ENCODE peak calls at places on chromosomes 6 and 20, in five cellular contexts. N, W, R, H and C are unnamed samples.

GRCh38 chr6:159606786-159607185 is 86.3 kb downstream of the SOD2 start:
- DNase-seq in N (no peak), W (no peak), R (no peak), H (no peak), C (no peak)

GRCh38 chr6:166235666-166236292 is 68.1 kb upstream of the TBXT start:
- DNase-seq in N (no peak), W (no peak), R (peak; percentile 4), H (no peak), C (no peak)

GRCh38 chr20:53582574-53583351 is 10.9 kb downstream of the ZNF217 start:
- DNase-seq in N (no peak), W (no peak), R (no peak), H (no peak), C (no peak)

GRCh38 chr6:2891768-2892170 is 11.3 kb downstream of the SERPINB9 start:
- DNase-seq in N (no peak), W (no peak), R (peak; percentile 57), H (peak; percentile 67), C (peak; percentile 37)

GRCh38 chr6:161439093-161439492 is 165.2 kb upstream of the AGPAT4 start:
- DNase-seq in N (peak; percentile 71), W (peak; percentile 48), R (no peak), H (no peak), C (no peak)

GRCh38 chr6:16162003-16162402 is 33.1 kb downstream of the MYLIP start:
- DNase-seq in N (no peak), W (no peak), R (no peak), H (no peak), C (no peak)

GRCh38 chr6:16800942-16801341 is 39.7 kb upstream of the ATXN1 start:
- DNase-seq in N (peak; percentile 44), W (no peak), R (no peak), H (no peak), C (no peak)

GRCh38 chr6:138403324-138403800 is 661 bp upstream of the HEBP2 start:
- DNase-seq in N (peak; percentile 72), W (peak; percentile 61), R (peak; percentile 60), H (peak; percentile 51), C (peak; percentile 32)

GRCh38 chr6:19873031-19873430 is 35.9 kb downstream of the ID4 start:
- DNase-seq in N (no peak), W (no peak), R (no peak), H (no peak), C (no peak)
- TF ChIP-seq CTCF in N (no peak), W (no peak), R (no peak), H (peak; percentile 11), C (peak; percentile 37)

GRCh38 chr6:169324661-169325459 is 71.2 kb upstream of the THBS2 start:
- DNase-seq in N (no peak), W (no peak), R (no peak), H (no peak), C (no peak)

GRCh38 chr6:169328112-169328801 is 74.6 kb upstream of the THBS2 start:
- DNase-seq in N (no peak), W (no peak), R (no peak), H (no peak), C (no peak)

GRCh38 chr6:169323221-169323620 is 69.6 kb upstream of the THBS2 start:
- DNase-seq in N (no peak), W (no peak), R (no peak), H (no peak), C (no peak)

GRCh38 chr6:169324086-169324485 is 70.4 kb upstream of the THBS2 start:
- DNase-seq in N (no peak), W (no peak), R (no peak), H (no peak), C (no peak)

GRCh38 chr6:169326067-169326799 is 72.6 kb upstream of the THBS2 start:
- DNase-seq in N (no peak), W (no peak), R (no peak), H (no peak), C (no peak)
- TF ChIP-seq CTCF in N (peak; percentile 14), W (no peak), R (no peak), H (no peak), C (no peak)

GRCh38 chr6:164897523-164898094 is 411.8 kb downstream of the C6orf118 start:
- DNase-seq in N (no peak), W (no peak), R (no peak), H (no peak), C (no peak)
- TF ChIP-seq CTCF in N (no peak), W (no peak), R (no peak), H (no peak), C (no peak)

GRCh38 chr6:57172136-57173055 is at the start of gene BAG2:
- DNase-seq in N (peak; percentile 93), W (peak; percentile 95), R (peak; percentile 93), H (peak; percentile 96), C (peak; percentile 31)
- TF ChIP-seq CTCF in N (peak; percentile 50), W (peak; percentile 70), R (peak; percentile 11), H (peak; percentile 4), C (no peak)

DNA sequence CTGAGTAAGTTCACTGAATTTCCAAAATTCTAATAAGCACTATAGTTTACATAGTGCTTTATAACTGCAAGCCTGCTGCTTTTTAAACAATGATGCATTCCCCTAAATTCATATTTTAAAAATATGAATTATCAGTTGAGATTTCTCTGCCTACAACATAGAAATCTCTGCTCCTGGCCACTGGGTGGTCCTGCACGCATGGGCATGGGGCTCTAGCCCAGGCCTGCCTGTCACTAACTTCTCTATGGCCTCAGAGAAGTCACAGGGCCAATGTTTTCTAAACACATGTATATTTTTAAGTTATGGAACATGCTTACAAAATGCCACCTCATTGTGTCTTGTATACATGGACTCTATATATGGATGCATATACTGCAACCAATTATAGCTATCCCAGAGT is 211.0 kb downstream of the FOXC1 start:
- DNase-seq in N (no peak), W (no peak), R (no peak), H (no peak), C (no peak)
- TF ChIP-seq CTCF in N (no peak), W (no peak), R (no peak), H (no peak), C (no peak)

DNA sequence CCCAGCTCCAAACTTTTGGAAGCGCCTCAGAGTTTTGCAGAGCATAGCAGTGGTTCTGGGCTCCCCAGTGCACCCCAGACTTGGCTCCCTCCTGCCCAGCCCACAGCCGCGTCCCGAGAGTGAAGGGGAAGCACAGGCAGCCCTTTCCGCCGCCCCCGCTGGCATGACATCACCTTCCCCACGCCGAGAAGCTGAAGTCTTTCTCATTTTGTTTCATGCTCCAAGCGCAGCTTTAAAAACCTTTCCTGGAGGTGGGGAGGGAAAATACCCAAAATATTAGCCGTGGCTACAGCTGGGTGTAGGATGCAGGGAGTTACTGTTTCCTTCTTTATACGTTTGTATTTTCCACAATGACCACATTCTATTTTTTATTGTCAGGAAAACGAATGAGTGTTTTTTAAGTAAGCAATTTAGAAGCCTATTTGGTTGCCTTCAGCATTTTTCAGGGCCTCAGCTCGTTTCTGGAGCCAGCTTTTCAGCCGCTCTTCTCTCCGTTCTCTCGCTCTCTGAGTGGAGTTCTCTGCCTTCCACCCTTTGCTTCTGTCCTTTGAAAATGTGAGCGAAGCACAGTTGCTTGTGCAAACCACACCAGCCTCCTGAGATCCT is 72.8 kb downstream of the SNX5 start:
- DNase-seq in N (peak; percentile 78), W (peak; percentile 75), R (peak; percentile 78), H (peak; percentile 64), C (no peak)
- TF ChIP-seq CTCF in N (no peak), W (no peak), R (no peak), H (no peak), C (no peak)

GRCh38 chr6:127855542-127856159 is 45.2 kb downstream of the THEMIS start:
- DNase-seq in N (no peak), W (peak; percentile 17), R (no peak), H (no peak), C (no peak)
- TF ChIP-seq CTCF in N (peak; percentile 60), W (peak; percentile 20), R (peak; percentile 47), H (peak; percentile 37), C (peak; percentile 7)